ENCODE peak calls at places on chromosomes 3 and 15, in eight cellular contexts. A is breast epithelium, B is endothelial cell of umbilical vein, Z is stomach, X is prostate gland, M is H1, N is GM12891, E is GM12892. H is an unnamed sample.

GRCh38 chr15:98896802-98897732 is 110.5 kb downstream of the PGPEP1L start:
- DNase-seq in A (no peak), B (peak), Z (no peak), X (peak), M (no peak), N (no peak), E (no peak), H (no peak)

GRCh38 chr15:61715082-61715481 is 345.2 kb downstream of the VPS13C start:
- DNase-seq in A (no peak), B (no peak), Z (peak), X (no peak), M (no peak), N (no peak), E (no peak), H (no peak)

GRCh38 chr3:41131224-41131623 is 68.1 kb upstream of the CTNNB1 start:
- DNase-seq in A (no peak), B (no peak), Z (no peak), X (no peak), M (no peak), N (no peak), E (no peak), H (no peak)

GRCh38 chr3:107868449-107868848 is 222.4 kb downstream of the CD47 start:
- DNase-seq in A (no peak), B (no peak), Z (no peak), X (no peak), M (no peak), N (no peak), E (no peak), H (no peak)

GRCh38 chr15:62894322-62895085 is 148.0 kb upstream of the TPM1 start:
- DNase-seq in A (no peak), B (no peak), Z (no peak), X (no peak), M (no peak), N (no peak), E (no peak), H (no peak)

GRCh38 chr3:35678552-35679220 is 39.4 kb downstream of the ARPP21 start:
- DNase-seq in A (no peak), B (no peak), Z (no peak), X (no peak), M (no peak), N (no peak), E (no peak), H (no peak)

GRCh38 chr3:151410891-151411559 is 26.5 kb upstream of the P2RY12 start:
- DNase-seq in A (no peak), B (no peak), Z (no peak), X (no peak), M (no peak), N (no peak), E (no peak), H (no peak)

GRCh38 chr15:41940441-41940857 is 31.9 kb downstream of the EHD4 start:
- DNase-seq in A (peak), B (peak), Z (no peak), X (no peak), M (no peak), N (no peak), E (no peak), H (no peak)

GRCh38 chr15:45249125-45249780 is 2.8 kb upstream of the SLC28A2 start:
- DNase-seq in A (no peak), B (no peak), Z (no peak), X (no peak), M (no peak), N (no peak), E (no peak), H (no peak)

GRCh38 chr3:57544181-57545125 is at the start of gene DNAH12:
- DNase-seq in A (peak), B (peak), Z (peak), X (peak), M (peak), N (peak), E (no peak), H (no peak)
- TF ChIP-seq POLR2AphosphoS5 in A (no peak), B (no peak), Z (no peak), X (no peak), M (no peak), N (no peak), E (no peak), H (no peak)

DNA sequence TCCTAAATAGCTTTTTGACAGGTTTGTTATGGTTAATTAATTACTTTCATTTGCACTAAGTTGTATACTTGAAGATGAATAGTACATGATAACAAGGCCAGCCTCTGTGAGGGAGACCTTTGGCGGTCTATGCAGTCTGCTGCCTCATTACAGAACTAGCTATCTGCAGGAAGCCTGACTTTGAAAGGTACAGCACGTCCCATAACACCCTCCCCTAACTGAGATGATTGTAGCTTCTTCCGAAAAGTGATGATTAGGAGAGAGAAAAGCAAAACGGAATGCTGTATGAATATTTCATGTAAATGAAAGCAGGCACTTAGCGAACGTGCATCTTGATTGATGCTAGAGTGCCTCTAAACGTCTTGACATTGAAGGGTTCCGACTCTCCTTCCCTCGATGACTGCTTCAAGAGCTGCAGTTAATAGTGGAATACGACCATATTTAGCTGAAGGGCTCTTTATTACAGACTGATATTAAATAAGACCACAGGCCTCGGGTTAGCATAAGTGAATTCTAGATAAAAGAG is 116.2 kb upstream of the TMCO5A start:
- DNase-seq in A (no peak), B (no peak), Z (no peak), X (no peak), M (no peak), N (no peak), E (no peak), H (no peak)
- TF ChIP-seq POLR2AphosphoS5 in A (no peak), B (no peak), Z (no peak), X (no peak), M (no peak), N (no peak), E (no peak), H (no peak)

DNA sequence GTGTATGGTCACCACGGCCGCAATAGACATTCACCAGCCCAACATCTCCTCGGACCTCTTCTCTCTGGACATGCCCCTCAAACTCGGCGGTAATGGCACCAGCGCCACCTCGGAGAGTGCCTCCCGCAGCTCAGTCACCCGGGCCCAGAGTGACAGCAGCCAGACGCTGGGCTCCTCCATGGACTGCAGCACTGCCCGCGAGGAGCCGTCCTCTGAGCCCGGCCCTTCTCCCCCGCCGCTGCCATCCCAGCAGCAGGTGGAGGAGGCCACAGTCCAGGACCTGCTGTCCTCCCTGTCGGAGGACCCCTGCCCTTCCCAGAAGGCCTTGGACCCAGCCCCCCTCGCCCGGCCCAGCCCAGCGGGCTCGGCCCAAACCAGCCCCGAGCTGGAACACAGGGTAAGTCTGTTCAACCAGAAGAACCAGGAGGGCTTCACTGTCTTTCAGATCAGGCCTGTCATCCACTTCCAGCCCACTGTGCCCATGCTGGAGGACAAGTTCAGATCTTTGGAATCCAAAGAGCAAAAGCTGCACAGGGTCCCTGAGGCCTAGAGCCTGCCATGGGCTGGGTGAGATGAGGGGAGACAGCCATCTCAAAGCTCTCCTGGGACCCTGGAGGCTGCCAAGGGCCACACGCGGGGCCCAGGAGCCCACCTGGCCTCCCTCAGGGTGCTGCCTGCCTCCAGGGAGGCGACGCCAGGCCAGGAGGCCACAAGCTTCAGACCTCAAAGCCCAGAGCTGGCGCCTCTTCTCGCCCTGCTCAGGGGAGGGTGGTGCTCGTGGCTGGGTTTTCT is 107.3 kb downstream of the ETFA start:
- DNase-seq in A (no peak), B (no peak), Z (no peak), X (no peak), M (no peak), N (no peak), E (no peak), H (no peak)
- TF ChIP-seq POLR2AphosphoS5 in A (no peak), B (no peak), Z (no peak), X (no peak), M (no peak), N (no peak), E (no peak), H (no peak)

GRCh38 chr15:71414778-71415177 is 299.5 kb downstream of the THSD4 start:
- DNase-seq in A (no peak), B (no peak), Z (no peak), X (no peak), M (no peak), N (no peak), E (no peak), H (no peak)

GRCh38 chr15:71409541-71409940 is 294.3 kb downstream of the THSD4 start:
- DNase-seq in A (no peak), B (peak), Z (no peak), X (no peak), M (no peak), N (no peak), E (no peak), H (no peak)

GRCh38 chr15:71413419-71413818 is 298.1 kb downstream of the THSD4 start:
- DNase-seq in A (no peak), B (no peak), Z (no peak), X (no peak), M (no peak), N (no peak), E (no peak), H (no peak)

GRCh38 chr15:71410347-71410746 is 295.1 kb downstream of the THSD4 start:
- DNase-seq in A (no peak), B (no peak), Z (no peak), X (no peak), M (no peak), N (no peak), E (no peak), H (no peak)

DNA sequence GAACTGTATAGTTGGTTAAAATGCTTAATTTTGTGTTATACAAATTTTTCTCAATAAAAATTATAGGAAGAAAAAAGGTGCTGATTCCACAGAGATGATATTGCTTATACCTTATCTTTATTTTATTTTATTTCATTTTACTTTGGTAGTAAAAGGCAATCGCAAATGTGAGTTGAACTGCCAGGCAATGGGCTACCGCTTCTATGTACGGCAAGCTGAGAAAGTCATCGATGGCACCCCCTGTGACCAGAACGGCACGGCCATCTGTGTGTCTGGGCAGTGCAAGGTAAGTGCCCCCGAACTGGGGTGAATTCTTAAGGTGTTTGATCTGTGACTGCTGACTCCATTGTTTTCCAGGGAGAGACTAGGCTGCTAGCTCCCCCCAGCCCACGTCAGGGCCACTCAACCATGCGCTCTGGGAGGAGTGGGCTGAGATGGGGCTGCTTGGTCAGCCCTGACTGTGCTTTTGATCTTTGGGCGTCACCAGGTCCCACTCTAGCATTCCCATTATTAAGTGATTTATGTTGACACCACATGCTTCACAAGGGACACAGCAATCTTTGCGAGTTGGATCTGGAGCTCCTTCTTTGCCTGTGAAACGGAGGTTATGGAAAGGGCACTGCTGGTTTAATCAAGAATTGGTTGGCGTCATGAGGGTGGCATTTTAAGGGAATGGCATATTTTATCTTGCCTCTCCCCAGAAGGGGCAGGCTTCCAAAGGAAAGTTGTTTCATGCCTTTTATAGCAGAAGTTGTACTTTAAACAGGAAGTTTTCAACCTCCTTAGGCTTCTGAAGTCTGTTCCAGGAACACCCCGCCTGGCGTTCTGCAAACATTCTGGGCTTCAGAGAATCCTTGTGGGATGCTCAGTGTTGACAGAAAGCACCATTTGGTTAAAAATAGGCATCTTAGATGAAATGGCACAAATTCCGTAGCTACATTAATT is 296.5 kb downstream of the THSD4 start:
- DNase-seq in A (no peak), B (peak), Z (peak), X (peak), M (no peak), N (no peak), E (no peak), H (no peak)
- TF ChIP-seq POLR2AphosphoS5 in A (no peak), B (no peak), Z (peak), X (peak), M (no peak), N (no peak), E (no peak), H (no peak)

DNA sequence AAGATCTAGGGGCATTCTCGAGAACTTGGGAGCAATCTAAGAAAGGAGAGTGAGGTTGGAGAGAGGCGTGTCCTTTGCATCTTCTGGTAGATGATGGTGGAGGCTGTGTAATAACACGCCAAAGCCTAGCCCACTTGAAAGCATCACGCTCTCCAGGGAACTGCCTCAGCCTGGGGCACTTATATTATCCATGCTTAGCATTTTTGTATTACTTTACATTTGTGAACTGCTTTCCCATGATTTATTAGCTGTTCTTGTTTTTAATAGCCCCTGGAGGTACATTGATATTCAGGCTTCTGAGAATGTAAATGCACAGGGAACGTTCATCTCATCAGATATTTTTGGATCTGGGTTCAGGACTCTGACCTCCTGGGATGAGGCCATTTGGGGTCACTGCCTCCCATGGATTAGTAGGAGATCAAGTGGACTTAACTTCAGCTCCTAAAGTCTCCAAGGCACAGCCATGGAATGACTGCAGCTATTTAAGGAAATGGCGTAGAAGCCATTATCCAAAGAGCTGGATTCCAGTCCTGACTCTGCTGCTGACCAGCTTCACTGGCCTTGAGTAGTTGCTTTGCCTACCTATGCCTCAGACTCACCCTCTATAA is 124.9 kb downstream of the LPP start:
- DNase-seq in A (no peak), B (no peak), Z (no peak), X (no peak), M (no peak), N (no peak), E (no peak), H (peak)
- TF ChIP-seq POLR2AphosphoS5 in A (no peak), B (no peak), Z (no peak), X (no peak), M (no peak), N (no peak), E (no peak), H (peak)

GRCh38 chr15:60370105-60370803 is 27.5 kb downstream of the ANXA2 start:
- DNase-seq in A (no peak), B (peak), Z (no peak), X (no peak), M (no peak), N (no peak), E (no peak), H (no peak)
- TF ChIP-seq POLR2AphosphoS5 in A (peak), B (peak), Z (peak), X (no peak), M (no peak), N (no peak), E (no peak), H (no peak)

GRCh38 chr3:59766165-59766872 is 716.5 kb upstream of the CFAP20DC start:
- DNase-seq in A (no peak), B (no peak), Z (no peak), X (no peak), M (no peak), N (no peak), E (no peak), H (no peak)
- TF ChIP-seq POLR2AphosphoS5 in A (peak), B (no peak), Z (peak), X (no peak), M (no peak), N (no peak), E (no peak), H (no peak)